ENCODE peak calls at places on chromosomes 12 and 14, in nine cellular contexts. V is upper lobe of left lung, U is heart left ventricle, A is KBM-7, O is thoracic aorta, P is NCI-H1092 treated with DMSO at 0.1 percent for 48 hours, G is non-pigmented ciliary epithelial cell, S is amniotic stem cell, X is posterior cingulate gyrus. Y is an unnamed sample.

GRCh38 chr12:84079621-84080020 is 833.0 kb downstream of the SLC6A15 start:
- DNase-seq in V (no peak), U (no peak), A (no peak), O (no peak), P (no peak), G (peak), S (no peak), X (no peak), Y (no peak)

GRCh38 chr14:59565112-59565511 is 11.5 kb downstream of the CCDC175 start:
- DNase-seq in V (no peak), U (no peak), A (no peak), O (no peak), P (no peak), G (no peak), S (no peak), X (no peak), Y (no peak)

GRCh38 chr14:92945959-92946846 is 23.3 kb downstream of the CHGA start:
- DNase-seq in V (peak), U (peak), A (no peak), O (no peak), P (no peak), G (no peak), S (no peak), X (peak), Y (no peak)

GRCh38 chr12:67155863-67156262 is 113.3 kb upstream of the CAND1 start:
- DNase-seq in V (no peak), U (no peak), A (no peak), O (no peak), P (no peak), G (peak), S (no peak), X (no peak), Y (no peak)

GRCh38 chr12:22467190-22467589 is 77.2 kb downstream of the C2CD5 start:
- DNase-seq in V (no peak), U (no peak), A (no peak), O (no peak), P (no peak), G (no peak), S (peak), X (no peak), Y (no peak)

GRCh38 chr14:96793547-96793946 is 3.6 kb upstream of the VRK1 start:
- DNase-seq in V (no peak), U (no peak), A (no peak), O (no peak), P (no peak), G (no peak), S (no peak), X (no peak), Y (no peak)

GRCh38 chr12:113427882-113428281 is 5.7 kb downstream of the SDSL start:
- DNase-seq in V (no peak), U (no peak), A (no peak), O (no peak), P (no peak), G (no peak), S (no peak), X (no peak), Y (no peak)

GRCh38 chr12:132998742-132999141 is 12.6 kb downstream of the ZNF26 start:
- DNase-seq in V (no peak), U (no peak), A (no peak), O (no peak), P (no peak), G (no peak), S (no peak), X (no peak), Y (peak)

GRCh38 chr14:93464271-93464670 is 33.5 kb downstream of the UNC79 start:
- DNase-seq in V (no peak), U (no peak), A (peak), O (no peak), P (no peak), G (no peak), S (no peak), X (no peak), Y (no peak)

GRCh38 chr12:64840949-64841717 is 16.7 kb downstream of the TBC1D30 start:
- DNase-seq in V (no peak), U (no peak), A (no peak), O (no peak), P (no peak), G (no peak), S (no peak), X (no peak), Y (no peak)

GRCh38 chr14:105882626-105883025 is 356.2 kb downstream of the TMEM121 start:
- DNase-seq in V (peak), U (no peak), A (no peak), O (no peak), P (no peak), G (no peak), S (no peak), X (peak), Y (no peak)

GRCh38 chr12:105025890-105026289 is 39.8 kb downstream of the NOPCHAP1 start:
- DNase-seq in V (no peak), U (no peak), A (no peak), O (peak), P (peak), G (no peak), S (peak), X (no peak), Y (no peak)

GRCh38 chr14:37594238-37594915 is 672 bp downstream of the FOXA1 start:
- DNase-seq in V (peak), U (no peak), A (peak), O (no peak), P (peak), G (peak), S (peak), X (no peak), Y (peak)

GRCh38 chr14:49553892-49554291 is 32.3 kb downstream of the RPS29 start:
- DNase-seq in V (no peak), U (no peak), A (no peak), O (no peak), P (no peak), G (no peak), S (no peak), X (no peak), Y (peak)

GRCh38 chr12:4005851-4006400 is 132.7 kb upstream of the PARP11 start:
- DNase-seq in V (no peak), U (no peak), A (no peak), O (no peak), P (no peak), G (no peak), S (no peak), X (no peak), Y (no peak)